ENCODE peak calls at places on chromosome X, in seven cellular contexts. E, W, R, A, Q, C and B are unnamed samples.
A peak's percentile ranks its signal among the peaks of the same experiment; 100 is the strongest.

GRCh38 chrX:151458824-151459223 is 61.8 kb downstream of the VMA21 start:
- DNase-seq in E (no peak), Q (no peak), W (no peak), A (no peak), C (peak; percentile 0), R (no peak), B (no peak)

GRCh38 chrX:45668686-45669443 is 468.2 kb upstream of the DIPK2B start:
- DNase-seq in A (no peak), E (no peak), R (no peak), C (peak; percentile 95), Q (no peak), W (no peak), B (peak; percentile 20)

GRCh38 chrX:68834371-68835103 is 5.7 kb downstream of the EFNB1 start:
- DNase-seq in A (peak; percentile 72), R (no peak), Q (no peak), W (no peak), E (no peak), C (no peak), B (no peak)

GRCh38 chrX:48957827-48958634 is 624 bp upstream of the OTUD5 start:
- DNase-seq in A (peak; percentile 97), Q (peak; percentile 98), E (peak; percentile 96), R (peak; percentile 92), W (peak; percentile 96), C (peak; percentile 98), B (peak; percentile 96)

GRCh38 chrX:39814391-39814790 is 283.4 kb downstream of the BCOR start:
- DNase-seq in C (peak; percentile 23), R (no peak), Q (no peak), A (no peak), E (peak; percentile 72), W (no peak), B (peak; percentile 19)

GRCh38 chrX:70437921-70438665 is 6.5 kb upstream of the DLG3 start:
- DNase-seq in W (no peak), R (no peak), Q (no peak), E (peak; percentile 22), C (peak; percentile 14), A (no peak), B (no peak)

GRCh38 chrX:136646602-136647239 is 1.2 kb upstream of the CD40LG start:
- DNase-seq in R (no peak), Q (no peak), W (peak; percentile 61), A (no peak), E (no peak), C (no peak), B (no peak)

GRCh38 chrX:41145920-41146608 is 60.8 kb downstream of the USP9X start:
- DNase-seq in E (no peak), A (no peak), W (no peak), Q (no peak), C (peak; percentile 92), R (no peak), B (peak; percentile 30)

GRCh38 chrX:39972340-39972739 is 125.4 kb downstream of the BCOR start:
- DNase-seq in W (no peak), A (no peak), R (no peak), C (peak; percentile 53), E (no peak), Q (no peak), B (peak; percentile 42)

GRCh38 chrX:2767631-2768455 is 16.0 kb downstream of the XG start:
- DNase-seq in E (no peak), A (peak; percentile 77), W (no peak), Q (no peak), R (peak; percentile 30), C (peak; percentile 21), B (no peak)

GRCh38 chrX:54786972-54787371 is 11.1 kb downstream of the ITIH6 start:
- DNase-seq in W (no peak), A (no peak), C (no peak), R (no peak), Q (peak; percentile 5), E (peak; percentile 56), B (no peak)

GRCh38 chrX:154967603-154968002 is 54.9 kb downstream of the F8 start:
- DNase-seq in E (no peak), C (peak; percentile 5), R (no peak), W (no peak), A (no peak), Q (no peak), B (no peak)

GRCh38 chrX:116384406-116384805 is 52.0 kb upstream of the SLC6A14 start:
- DNase-seq in W (no peak), A (no peak), R (no peak), C (peak; percentile 0), Q (no peak), E (no peak), B (no peak)

GRCh38 chrX:40083120-40083978 is 14.4 kb downstream of the BCOR start:
- DNase-seq in A (peak; percentile 81), W (no peak), Q (peak; percentile 52), R (peak; percentile 35), C (no peak), E (peak; percentile 52), B (no peak)

GRCh38 chrX:124501566-124501965 is 155.2 kb downstream of the SH2D1A start:
- DNase-seq in E (no peak), A (no peak), R (no peak), C (no peak), W (no peak), Q (peak; percentile 31), B (no peak)

GRCh38 chrX:12206413-12206812 is 68.1 kb downstream of the FRMPD4 start:
- DNase-seq in Q (no peak), A (no peak), E (no peak), R (no peak), C (no peak), W (no peak), B (no peak)
- H3K27me3 ChIP-seq in Q (no peaks in the 10 kb centered on the region), A (no peaks in the 10 kb centered on the region), E (no peaks in the 10 kb centered on the region), R (no peaks in the 10 kb centered on the region), C (no peaks in the 10 kb centered on the region), W (no peaks in the 10 kb centered on the region), B (no peaks in the 10 kb centered on the region)

DNA sequence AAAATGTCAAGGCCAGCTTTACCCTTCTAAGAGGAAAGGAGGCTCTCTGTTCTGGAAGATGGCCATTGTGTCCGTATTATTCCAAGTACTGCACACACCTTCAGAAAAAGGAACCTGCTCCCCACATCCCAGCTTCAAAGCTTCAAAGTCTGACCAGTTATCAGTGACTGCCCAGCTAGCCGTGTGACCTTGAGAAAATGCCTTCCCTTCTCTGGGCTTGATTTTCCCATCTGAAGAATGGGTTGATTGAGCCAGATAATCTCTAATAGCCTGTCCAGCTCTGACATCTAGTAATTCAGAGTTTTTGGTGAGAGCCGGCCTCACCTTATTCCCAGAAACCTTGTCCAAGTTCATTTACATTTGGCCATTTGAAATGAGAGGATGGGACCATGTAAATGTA is 3.0 kb downstream of the LONRF3 start:
- DNase-seq in A (no peak), E (no peak), C (no peak), W (no peak), Q (no peak), R (no peak), B (no peak)
- H3K27me3 ChIP-seq in A (no peaks in the 10 kb centered on the region), E (no peaks in the 10 kb centered on the region), C (peaks cover 50% of the 10 kb centered on the region), W (no peaks in the 10 kb centered on the region), Q (peaks cover 78% of the 10 kb centered on the region), R (no peaks in the 10 kb centered on the region), B (peaks cover 13% of the 10 kb centered on the region)

GRCh38 chrX:21503593-21503992 is 129.4 kb downstream of the CNKSR2 start:
- DNase-seq in R (no peak), E (no peak), W (no peak), C (no peak), Q (no peak), A (no peak), B (no peak)
- H3K27me3 ChIP-seq in R (no peaks in the 10 kb centered on the region), E (no peaks in the 10 kb centered on the region), W (no peaks in the 10 kb centered on the region), C (no peaks in the 10 kb centered on the region), Q (no peaks in the 10 kb centered on the region), A (no peaks in the 10 kb centered on the region), B (no peaks in the 10 kb centered on the region)

DNA sequence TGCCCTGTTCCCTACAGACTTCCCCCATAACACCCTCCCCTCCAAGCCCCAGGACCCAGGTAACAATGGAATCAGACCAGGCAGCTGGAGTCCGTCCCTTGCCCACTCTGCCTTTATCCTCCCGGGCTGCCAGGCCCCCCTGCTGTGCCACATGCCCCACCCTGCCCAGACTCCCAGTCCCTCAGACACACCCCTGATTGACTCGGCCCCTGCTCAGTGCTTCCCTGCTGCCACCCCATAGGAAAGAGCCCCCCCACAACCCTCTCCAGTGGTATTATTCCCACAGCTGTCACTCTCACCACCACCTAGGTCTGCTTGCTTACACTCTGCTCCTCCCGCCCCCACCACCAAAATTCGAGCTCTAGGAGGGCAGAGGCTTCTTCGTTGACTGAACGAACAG is 4.7 kb upstream of the NAA10 start:
- DNase-seq in Q (no peak), C (no peak), R (no peak), A (no peak), W (no peak), E (no peak), B (no peak)
- H3K27me3 ChIP-seq in Q (no peaks in the 10 kb centered on the region), C (peaks cover 3% of the 10 kb centered on the region), R (no peaks in the 10 kb centered on the region), A (no peaks in the 10 kb centered on the region), W (no peaks in the 10 kb centered on the region), E (no peaks in the 10 kb centered on the region), B (no peaks in the 10 kb centered on the region)

DNA sequence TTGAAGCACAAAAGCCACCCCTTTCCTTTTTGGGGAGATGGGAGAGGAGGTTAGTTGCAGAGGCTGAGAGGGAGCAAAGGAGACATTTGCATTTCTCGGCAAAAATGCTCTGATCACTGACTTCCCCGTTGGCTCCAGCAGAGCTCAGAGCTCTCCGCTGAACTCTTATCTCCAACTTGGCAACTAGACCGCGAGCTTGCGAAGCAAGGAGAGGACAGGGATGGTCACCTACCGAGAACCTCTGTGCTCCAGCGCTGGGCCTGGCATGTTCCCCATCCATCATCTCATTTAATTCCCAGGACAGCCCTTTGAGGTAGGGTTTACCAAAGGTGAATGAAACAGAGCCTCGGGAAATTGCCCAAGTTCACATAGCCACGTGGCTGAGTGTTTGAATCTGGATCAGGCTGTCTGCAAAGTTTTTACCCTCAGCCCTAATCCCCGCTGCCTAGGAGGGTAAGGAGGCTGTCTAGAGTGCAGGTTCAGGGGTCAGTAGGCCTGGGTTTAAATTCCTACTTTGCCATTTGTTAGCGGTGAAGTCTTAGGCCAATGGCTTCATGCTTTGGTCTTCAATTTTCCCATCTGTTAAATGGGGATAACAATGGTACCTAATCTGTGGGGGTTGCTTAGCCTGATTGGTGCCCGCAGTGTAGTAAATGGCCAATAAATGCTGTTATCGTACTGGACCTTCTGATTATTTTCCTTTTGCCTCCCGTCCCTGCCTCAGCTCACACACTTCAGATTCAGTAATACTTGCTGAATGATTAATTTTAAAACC is 3.8 kb upstream of the CITED1 start:
- DNase-seq in R (no peak), E (no peak), Q (no peak), W (no peak), C (no peak), A (no peak), B (no peak)
- H3K27me3 ChIP-seq in R (no peaks in the 10 kb centered on the region), E (no peaks in the 10 kb centered on the region), Q (peaks cover 36% of the 10 kb centered on the region), W (no peaks in the 10 kb centered on the region), C (peaks cover 71% of the 10 kb centered on the region), A (no peaks in the 10 kb centered on the region), B (peaks cover 31% of the 10 kb centered on the region)

GRCh38 chrX:109585488-109585887 is 39.5 kb downstream of the KCNE5 start:
- DNase-seq in A (no peak), W (no peak), R (no peak), Q (no peak), E (no peak), C (no peak), B (no peak)
- H3K27me3 ChIP-seq in A (no peaks in the 10 kb centered on the region), W (no peaks in the 10 kb centered on the region), R (no peaks in the 10 kb centered on the region), Q (no peaks in the 10 kb centered on the region), E (no peaks in the 10 kb centered on the region), C (peaks cover 18% of the 10 kb centered on the region), B (no peaks in the 10 kb centered on the region)